ENCODE peak calls at places on chromosome 6, in eight cellular contexts. F, A, C, Q, N, H, Z and R are unnamed samples.
A peak's percentile ranks its signal among the peaks of the same experiment; 100 is the strongest.

GRCh38 chr6:14792118-14792955 is 453.5 kb upstream of the JARID2 start:
- DNase-seq in N (no peak), Q (no peak), A (no peak), H (no peak), F (no peak), C (no peak), Z (no peak), R (no peak)

GRCh38 chr6:6803180-6803978 is 214.9 kb downstream of the LY86 start:
- DNase-seq in Q (no peak), Z (peak; percentile 26), N (peak; percentile 100), A (no peak), H (peak; percentile 8), C (no peak), F (peak; percentile 50), R (no peak)

GRCh38 chr6:32689531-32690505 is 23.4 kb upstream of the HLA-DQB1 start:
- DNase-seq in A (no peak), C (no peak), F (peak; percentile 45), N (no peak), Q (no peak), H (no peak), Z (no peak), R (no peak)

GRCh38 chr6:38404900-38405556 is 234.7 kb downstream of the BTBD9 start:
- DNase-seq in A (no peak), C (no peak), N (peak; percentile 87), Z (no peak), H (no peak), F (no peak), Q (no peak), R (no peak)

GRCh38 chr6:280775-281468 is 11.4 kb upstream of the DUSP22 start:
- DNase-seq in Z (no peak), N (no peak), C (no peak), H (no peak), A (no peak), Q (no peak), F (no peak), R (no peak)

GRCh38 chr6:113015249-113015648 is 668.1 kb downstream of the RFPL4B start:
- DNase-seq in Z (no peak), C (no peak), F (no peak), H (no peak), Q (no peak), N (no peak), A (no peak), R (no peak)

GRCh38 chr6:34324738-34325444 is 67.6 kb downstream of the NUDT3 start:
- DNase-seq in N (peak; percentile 14), Q (no peak), A (no peak), Z (no peak), F (no peak), H (no peak), C (no peak), R (no peak)

GRCh38 chr6:33206864-33207568 is 1.3 kb upstream of the RING1 start:
- DNase-seq in H (no peak), Z (no peak), F (peak; percentile 23), C (peak; percentile 61), N (no peak), A (no peak), Q (no peak), R (no peak)

GRCh38 chr6:87154641-87155271 is 609 bp upstream of the ZNF292 start:
- DNase-seq in Q (no peak), A (peak; percentile 55), C (no peak), H (peak; percentile 84), F (peak; percentile 82), Z (no peak), N (peak; percentile 90), R (peak; percentile 42)